ENCODE peak calls at places on chromosomes 5 and 9, in seven cellular contexts. One of them, this sample, is unnamed.

GRCh38 chr9:132557159-132557558 is 25.2 kb upstream of the BARHL1 start:
- DNase-seq in left lung: no peak
- DNase-seq in foreskin fibroblast: no peak
- DNase-seq in brain microvascular endothelial cell: no peak
- DNase-seq in hepatocyte: no peak
- DNase-seq in coronary artery: no peak
- DNase-seq in natural killer cell: no peak
- DNase-seq in this sample: no peak

GRCh38 chr5:138274189-138274853 is at the start of gene GFRA3:
- DNase-seq in left lung: no peak
- DNase-seq in hepatocyte: peak
- DNase-seq in coronary artery: no peak
- DNase-seq in natural killer cell: no peak
- DNase-seq in brain microvascular endothelial cell: no peak
- DNase-seq in foreskin fibroblast: peak
- DNase-seq in this sample: no peak

GRCh38 chr9:34332370-34332964 is 3.1 kb downstream of the NUDT2 start:
- DNase-seq in left lung: no peak
- DNase-seq in coronary artery: no peak
- DNase-seq in natural killer cell: no peak
- DNase-seq in hepatocyte: peak
- DNase-seq in foreskin fibroblast: peak
- DNase-seq in brain microvascular endothelial cell: no peak
- DNase-seq in this sample: peak

GRCh38 chr5:158812381-158812780 is 287.3 kb downstream of the EBF1 start:
- DNase-seq in natural killer cell: no peak
- DNase-seq in brain microvascular endothelial cell: no peak
- DNase-seq in left lung: peak
- DNase-seq in foreskin fibroblast: no peak
- DNase-seq in hepatocyte: no peak
- DNase-seq in coronary artery: no peak
- DNase-seq in this sample: no peak

GRCh38 chr5:179371123-179371515 is 25.9 kb upstream of the ADAMTS2 start:
- DNase-seq in coronary artery: no peak
- DNase-seq in brain microvascular endothelial cell: no peak
- DNase-seq in natural killer cell: no peak
- DNase-seq in foreskin fibroblast: peak
- DNase-seq in hepatocyte: no peak
- DNase-seq in left lung: no peak
- DNase-seq in this sample: no peak

GRCh38 chr5:1445313-1445894 is at the start of gene SLC6A3:
- DNase-seq in coronary artery: no peak
- DNase-seq in brain microvascular endothelial cell: no peak
- DNase-seq in foreskin fibroblast: peak
- DNase-seq in natural killer cell: no peak
- DNase-seq in hepatocyte: peak
- DNase-seq in left lung: peak
- DNase-seq in this sample: peak

GRCh38 chr5:10355071-10355889 is 1.8 kb downstream of the MARCHF6 start:
- DNase-seq in natural killer cell: no peak
- DNase-seq in coronary artery: no peak
- DNase-seq in left lung: no peak
- DNase-seq in hepatocyte: no peak
- DNase-seq in brain microvascular endothelial cell: peak
- DNase-seq in foreskin fibroblast: peak
- DNase-seq in this sample: no peak

GRCh38 chr5:38113880-38114279 is 144.5 kb upstream of the EGFLAM start:
- DNase-seq in coronary artery: no peak
- DNase-seq in natural killer cell: no peak
- DNase-seq in foreskin fibroblast: no peak
- DNase-seq in left lung: no peak
- DNase-seq in brain microvascular endothelial cell: no peak
- DNase-seq in hepatocyte: no peak
- DNase-seq in this sample: no peak

GRCh38 chr9:3028535-3028934 is 184.6 kb upstream of the PUM3 start:
- DNase-seq in natural killer cell: no peak
- DNase-seq in brain microvascular endothelial cell: no peak
- DNase-seq in foreskin fibroblast: no peak
- DNase-seq in hepatocyte: no peak
- DNase-seq in coronary artery: no peak
- DNase-seq in left lung: no peak
- DNase-seq in this sample: no peak

GRCh38 chr5:62298118-62298517 is 7.9 kb upstream of the KIF2A start:
- DNase-seq in foreskin fibroblast: no peak
- DNase-seq in natural killer cell: no peak
- DNase-seq in left lung: no peak
- DNase-seq in brain microvascular endothelial cell: no peak
- DNase-seq in hepatocyte: no peak
- DNase-seq in coronary artery: no peak
- DNase-seq in this sample: no peak

GRCh38 chr5:1912951-1913565 is 30.3 kb upstream of the IRX4 start:
- DNase-seq in left lung: no peak
- DNase-seq in natural killer cell: no peak
- DNase-seq in foreskin fibroblast: no peak
- DNase-seq in hepatocyte: no peak
- DNase-seq in coronary artery: peak
- DNase-seq in brain microvascular endothelial cell: no peak
- DNase-seq in this sample: no peak

GRCh38 chr5:149388498-149389190 is 9.6 kb upstream of the IL17B start:
- DNase-seq in natural killer cell: no peak
- DNase-seq in brain microvascular endothelial cell: no peak
- DNase-seq in left lung: peak
- DNase-seq in coronary artery: no peak
- DNase-seq in hepatocyte: no peak
- DNase-seq in foreskin fibroblast: no peak
- DNase-seq in this sample: no peak

GRCh38 chr5:172788771-172789686 is 18.0 kb upstream of the DUSP1 start:
- DNase-seq in natural killer cell: no peak
- DNase-seq in coronary artery: no peak
- DNase-seq in left lung: peak
- DNase-seq in foreskin fibroblast: peak
- DNase-seq in brain microvascular endothelial cell: no peak
- DNase-seq in hepatocyte: peak
- DNase-seq in this sample: no peak

GRCh38 chr9:135908334-135909204 is 1.2 kb upstream of the CAMSAP1 start:
- DNase-seq in hepatocyte: no peak
- DNase-seq in brain microvascular endothelial cell: no peak
- DNase-seq in natural killer cell: no peak
- DNase-seq in left lung: no peak
- DNase-seq in foreskin fibroblast: no peak
- DNase-seq in coronary artery: no peak
- DNase-seq in this sample: no peak

GRCh38 chr5:116484645-116485044 is 90.0 kb downstream of the SEMA6A start:
- DNase-seq in foreskin fibroblast: no peak
- DNase-seq in brain microvascular endothelial cell: no peak
- DNase-seq in left lung: no peak
- DNase-seq in hepatocyte: no peak
- DNase-seq in coronary artery: no peak
- DNase-seq in natural killer cell: no peak
- DNase-seq in this sample: no peak

GRCh38 chr5:144585716-144586115 is 415.0 kb downstream of the KCTD16 start:
- DNase-seq in coronary artery: no peak
- DNase-seq in natural killer cell: no peak
- DNase-seq in foreskin fibroblast: no peak
- DNase-seq in left lung: no peak
- DNase-seq in hepatocyte: no peak
- DNase-seq in brain microvascular endothelial cell: no peak
- DNase-seq in this sample: no peak

GRCh38 chr5:27080147-27080546 is 41.8 kb upstream of the CDH9 start:
- DNase-seq in left lung: no peak
- DNase-seq in brain microvascular endothelial cell: no peak
- DNase-seq in natural killer cell: no peak
- DNase-seq in hepatocyte: no peak
- DNase-seq in foreskin fibroblast: no peak
- DNase-seq in coronary artery: no peak
- DNase-seq in this sample: no peak

GRCh38 chr5:75616286-75616810 is 5.1 kb downstream of the ANKDD1B start:
- DNase-seq in left lung: no peak
- DNase-seq in natural killer cell: no peak
- DNase-seq in hepatocyte: no peak
- DNase-seq in coronary artery: no peak
- DNase-seq in foreskin fibroblast: no peak
- DNase-seq in brain microvascular endothelial cell: no peak
- DNase-seq in this sample: no peak

GRCh38 chr5:41788800-41789395 is 81.3 kb downstream of the OXCT1 start:
- DNase-seq in brain microvascular endothelial cell: peak
- DNase-seq in coronary artery: no peak
- DNase-seq in natural killer cell: no peak
- DNase-seq in left lung: no peak
- DNase-seq in foreskin fibroblast: peak
- DNase-seq in hepatocyte: no peak
- DNase-seq in this sample: no peak

GRCh38 chr5:78361226-78361993 is 993 bp downstream of the SCAMP1 start:
- DNase-seq in natural killer cell: no peak
- DNase-seq in brain microvascular endothelial cell: peak
- DNase-seq in hepatocyte: peak
- DNase-seq in coronary artery: no peak
- DNase-seq in foreskin fibroblast: peak
- DNase-seq in left lung: peak
- DNase-seq in this sample: no peak

GRCh38 chr5:572398-573019 is 39.6 kb upstream of the CEP72 start:
- DNase-seq in natural killer cell: no peak
- DNase-seq in left lung: no peak
- DNase-seq in hepatocyte: no peak
- DNase-seq in coronary artery: peak
- DNase-seq in foreskin fibroblast: no peak
- DNase-seq in brain microvascular endothelial cell: no peak
- DNase-seq in this sample: no peak

GRCh38 chr5:11904270-11904906 is at the start of gene CTNND2:
- DNase-seq in foreskin fibroblast: peak
- DNase-seq in left lung: no peak
- DNase-seq in natural killer cell: no peak
- DNase-seq in coronary artery: no peak
- DNase-seq in hepatocyte: peak
- DNase-seq in brain microvascular endothelial cell: no peak
- DNase-seq in this sample: peak

GRCh38 chr5:180161420-180162303 is 47.3 kb downstream of the RASGEF1C start:
- DNase-seq in foreskin fibroblast: no peak
- DNase-seq in brain microvascular endothelial cell: no peak
- DNase-seq in natural killer cell: no peak
- DNase-seq in hepatocyte: peak
- DNase-seq in left lung: no peak
- DNase-seq in coronary artery: peak
- DNase-seq in this sample: no peak

DNA sequence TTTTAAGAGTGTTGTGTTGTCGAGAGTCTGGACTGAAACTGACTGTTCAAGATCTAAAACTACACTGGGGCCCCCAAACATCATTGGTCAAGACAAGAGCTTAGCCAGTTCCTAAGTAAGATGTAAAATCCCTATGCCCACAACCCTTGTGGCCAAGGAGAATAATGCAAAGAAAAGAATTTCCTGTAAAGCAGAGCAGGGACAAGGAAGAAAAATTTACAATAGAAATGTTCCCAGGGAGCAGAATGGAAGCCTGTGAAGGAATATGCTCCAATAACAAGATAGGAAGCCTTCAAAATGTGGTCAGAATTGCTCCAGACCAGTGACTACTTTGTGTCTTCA is 20.4 kb downstream of the PPP1R2B start:
- DNase-seq in coronary artery: no peak
- DNase-seq in brain microvascular endothelial cell: no peak
- DNase-seq in foreskin fibroblast: no peak
- DNase-seq in left lung: no peak
- DNase-seq in hepatocyte: no peak
- DNase-seq in natural killer cell: no peak
- DNase-seq in this sample: no peak
- TF ChIP-seq CTCF in coronary artery: no peak
- TF ChIP-seq CTCF in brain microvascular endothelial cell: no peak
- TF ChIP-seq CTCF in foreskin fibroblast: no peak
- TF ChIP-seq CTCF in left lung: no peak
- TF ChIP-seq CTCF in hepatocyte: no peak
- TF ChIP-seq CTCF in natural killer cell: no peak
- TF ChIP-seq CTCF in this sample: no peak

DNA sequence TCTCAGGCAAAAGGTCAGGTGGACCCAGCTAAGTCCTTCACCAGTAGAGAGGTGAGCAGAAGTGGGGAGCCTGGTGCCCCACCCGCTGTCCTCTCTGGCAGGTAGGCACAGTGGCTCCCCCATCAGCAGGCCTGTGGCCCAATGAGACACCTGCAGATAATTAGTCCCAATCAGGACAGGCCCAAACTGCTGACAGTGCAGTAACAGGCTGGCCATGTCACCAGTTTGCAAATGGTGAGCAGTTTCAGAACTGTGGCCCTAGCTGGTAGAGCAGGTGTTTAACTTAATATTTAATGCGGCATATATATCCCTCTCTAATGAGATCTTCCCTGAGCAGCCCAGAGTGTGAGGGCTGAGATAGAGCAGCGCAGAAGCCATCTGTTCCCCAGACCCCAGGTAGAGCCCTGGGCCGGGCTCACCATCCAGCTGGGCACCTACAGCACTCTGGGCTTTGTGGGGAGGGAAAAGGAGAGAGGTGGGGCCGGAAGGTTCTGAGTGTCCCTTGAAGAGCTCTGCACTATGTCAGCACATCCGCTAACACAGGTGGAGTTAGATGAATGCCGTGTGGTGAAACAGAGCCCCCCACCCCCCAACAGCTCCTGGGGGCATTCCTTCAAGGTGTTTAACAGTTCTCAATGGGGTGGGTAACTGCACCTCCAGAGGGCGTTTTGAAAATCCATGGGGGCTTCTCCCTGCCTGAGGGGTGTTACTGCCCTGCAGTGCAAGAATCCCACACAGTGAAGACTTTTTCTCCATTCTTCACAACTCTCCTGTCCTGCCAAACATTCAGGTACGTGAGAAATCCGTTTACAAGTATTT is 120.5 kb downstream of the PAX5 start:
- DNase-seq in natural killer cell: no peak
- DNase-seq in foreskin fibroblast: no peak
- DNase-seq in coronary artery: no peak
- DNase-seq in hepatocyte: no peak
- DNase-seq in left lung: no peak
- DNase-seq in brain microvascular endothelial cell: no peak
- DNase-seq in this sample: no peak
- TF ChIP-seq CTCF in natural killer cell: no peak
- TF ChIP-seq CTCF in foreskin fibroblast: no peak
- TF ChIP-seq CTCF in coronary artery: no peak
- TF ChIP-seq CTCF in hepatocyte: no peak
- TF ChIP-seq CTCF in left lung: no peak
- TF ChIP-seq CTCF in brain microvascular endothelial cell: peak
- TF ChIP-seq CTCF in this sample: no peak

GRCh38 chr5:73985145-73985544 is 359.1 kb downstream of the ARHGEF28 start:
- DNase-seq in brain microvascular endothelial cell: peak
- DNase-seq in coronary artery: no peak
- DNase-seq in left lung: no peak
- DNase-seq in natural killer cell: no peak
- DNase-seq in foreskin fibroblast: peak
- DNase-seq in hepatocyte: peak
- DNase-seq in this sample: no peak
- TF ChIP-seq CTCF in brain microvascular endothelial cell: peak
- TF ChIP-seq CTCF in coronary artery: no peak
- TF ChIP-seq CTCF in left lung: no peak
- TF ChIP-seq CTCF in natural killer cell: no peak
- TF ChIP-seq CTCF in foreskin fibroblast: peak
- TF ChIP-seq CTCF in hepatocyte: peak
- TF ChIP-seq CTCF in this sample: peak

DNA sequence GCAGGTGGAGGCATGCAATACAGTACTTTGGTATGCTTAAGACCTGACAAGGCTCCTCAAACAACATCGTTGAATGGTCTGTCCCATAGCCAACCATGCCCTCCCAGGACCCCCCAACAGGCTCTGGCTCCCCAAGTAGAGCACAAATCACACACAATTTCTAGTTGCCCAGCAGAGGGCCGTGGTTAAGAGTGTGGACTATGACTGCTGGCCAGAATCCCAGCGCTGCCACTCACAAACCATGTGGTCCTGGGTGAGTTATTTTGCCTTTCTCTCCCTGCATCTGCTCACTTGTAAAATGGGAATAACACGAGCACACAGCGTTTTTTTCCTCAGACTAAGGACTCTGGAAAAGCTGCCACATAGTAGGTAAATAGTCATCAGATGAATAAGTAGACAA is 6.5 kb downstream of the CKMT2 start:
- DNase-seq in natural killer cell: no peak
- DNase-seq in hepatocyte: no peak
- DNase-seq in left lung: no peak
- DNase-seq in brain microvascular endothelial cell: no peak
- DNase-seq in coronary artery: no peak
- DNase-seq in foreskin fibroblast: no peak
- DNase-seq in this sample: no peak
- TF ChIP-seq CTCF in natural killer cell: no peak
- TF ChIP-seq CTCF in hepatocyte: no peak
- TF ChIP-seq CTCF in left lung: no peak
- TF ChIP-seq CTCF in brain microvascular endothelial cell: peak
- TF ChIP-seq CTCF in coronary artery: peak
- TF ChIP-seq CTCF in foreskin fibroblast: no peak
- TF ChIP-seq CTCF in this sample: no peak